ENCODE peak calls at places on chromosomes 2 and 18, in eight cellular contexts. U is stimulated activated CD4-positive, alpha-beta T cell treated with anti-CD3 and anti-CD28 coated beads, Interleukin-2, amount 100 ng/mL, for 48 hours; R is NAMALWA; V is NCI-H1092 treated with DMSO at 0.1 percent for 48 hours; X is SHP77 treated with DMSO at 0.1 percent for 48 hours; H is posterior cingulate gyrus; T is aorta; D is cardiac fibroblast. M is an unnamed sample.

GRCh38 chr18:7358989-7359726 is 128.3 kb downstream of the LRRC30 start:
- DNase-seq in X (no peak), T (no peak), R (no peak), V (no peak), D (no peak), H (no peak), U (no peak), M (no peak)

GRCh38 chr2:202643012-202643858 is 8.5 kb downstream of the FAM117B start:
- DNase-seq in V (no peak), D (no peak), X (no peak), U (no peak), T (no peak), R (peak; percentile 65), H (no peak), M (no peak)

GRCh38 chr2:72013726-72014125 is 133.9 kb downstream of the CYP26B1 start:
- DNase-seq in T (no peak), H (no peak), R (no peak), X (no peak), V (no peak), D (no peak), U (no peak), M (no peak)

GRCh38 chr2:69835666-69836065 is 6.2 kb downstream of the GMCL1 start:
- DNase-seq in U (no peak), H (no peak), D (no peak), R (no peak), V (no peak), T (no peak), X (no peak), M (no peak)

GRCh38 chr2:239824051-239824694 is 201.0 kb downstream of the NDUFA10 start:
- DNase-seq in H (no peak), T (no peak), R (peak; percentile 1), U (no peak), V (peak; percentile 24), D (no peak), X (no peak), M (no peak)

GRCh38 chr2:95347681-95348608 is 50.8 kb downstream of the KCNIP3 start:
- DNase-seq in D (no peak), U (no peak), T (no peak), R (no peak), H (no peak), X (no peak), V (no peak), M (no peak)

GRCh38 chr2:196307775-196308174 is 136.4 kb upstream of the STK17B start:
- DNase-seq in H (no peak), X (no peak), V (no peak), U (no peak), D (no peak), R (no peak), T (no peak), M (no peak)

GRCh38 chr2:37705191-37705590 is 33.7 kb upstream of the CDC42EP3 start:
- DNase-seq in X (no peak), T (no peak), H (no peak), D (no peak), U (no peak), R (no peak), V (no peak), M (no peak)

GRCh38 chr2:155972916-155973315 is 359.6 kb downstream of the NR4A2 start:
- DNase-seq in U (no peak), D (no peak), V (no peak), X (no peak), R (no peak), H (no peak), T (no peak), M (no peak)

GRCh38 chr2:222561151-222561550 is 94.7 kb downstream of the FARSB start:
- DNase-seq in U (no peak), R (no peak), H (no peak), D (no peak), T (no peak), X (no peak), V (no peak), M (no peak)

GRCh38 chr2:112794131-112794733 is 9.9 kb upstream of the IL1A start:
- DNase-seq in H (no peak), U (no peak), T (peak; percentile 69), R (peak; percentile 77), X (no peak), V (no peak), D (peak; percentile 87), M (no peak)

GRCh38 chr2:194602750-194603149 is 1054.3 kb upstream of the SLC39A10 start:
- DNase-seq in R (no peak), U (no peak), V (no peak), T (no peak), X (no peak), H (no peak), D (no peak), M (no peak)

GRCh38 chr2:47725808-47726207 is 57.1 kb upstream of the MSH6 start:
- DNase-seq in R (peak; percentile 39), V (no peak), H (no peak), U (no peak), D (peak; percentile 24), T (no peak), X (no peak), M (no peak)

GRCh38 chr2:176753752-176754474 is 458.7 kb upstream of the HNRNPA3 start:
- DNase-seq in R (no peak), X (peak; percentile 52), V (no peak), T (no peak), D (no peak), H (no peak), U (no peak), M (no peak)

GRCh38 chr18:76281565-76281964 is 213.5 kb downstream of the ZNF516 start:
- DNase-seq in R (no peak), H (no peak), U (no peak), V (no peak), T (no peak), X (no peak), D (no peak), M (no peak)

GRCh38 chr2:189222440-189222839 is 42.9 kb upstream of the COL5A2 start:
- DNase-seq in H (no peak), D (peak; percentile 73), T (peak; percentile 77), X (no peak), V (no peak), U (no peak), R (no peak), M (no peak)

GRCh38 chr2:120861576-120862191 is 126.0 kb downstream of the GLI2 start:
- DNase-seq in D (no peak), T (no peak), U (no peak), X (no peak), R (no peak), V (no peak), H (no peak), M (no peak)

GRCh38 chr2:127081826-127082633 is 24.9 kb downstream of the BIN1 start:
- DNase-seq in T (no peak), H (peak; percentile 75), D (peak; percentile 61), R (peak; percentile 32), V (no peak), X (no peak), U (peak; percentile 63), M (peak; percentile 52)

GRCh38 chr2:198639580-198639979 is 818.2 kb downstream of the SATB2 start:
- DNase-seq in D (no peak), X (no peak), V (no peak), U (no peak), T (no peak), H (no peak), R (no peak), M (no peak)

GRCh38 chr18:46894124-46894523 is 23.2 kb downstream of the PIAS2 start:
- DNase-seq in D (no peak), V (no peak), U (no peak), X (no peak), R (no peak), H (no peak), T (no peak), M (no peak)

GRCh38 chr2:3197308-3197707 is 180.3 kb downstream of the EIPR1 start:
- DNase-seq in D (no peak), R (no peak), H (no peak), U (no peak), X (no peak), V (no peak), T (peak; percentile 9), M (no peak)